ENCODE peak calls at places on chromosome 19, in nine cellular contexts. One of them, this sample, is unnamed.

GRCh38 chr19:49570997-49571676 is 9.2 kb downstream of the NOSIP start:
- DNase-seq in CD4-positive, CD25-positive, alpha-beta regulatory T cell: no peak
- DNase-seq in aorta: no peak
- DNase-seq in heart left ventricle: no peak
- DNase-seq in psoas muscle: no peak
- DNase-seq in CD8-positive, alpha-beta memory T cell: no peak
- DNase-seq in pancreas: no peak
- DNase-seq in Peyer's patch: peak; percentile 74
- DNase-seq in SK-N-SH: no peak
- DNase-seq in this sample: no peak

GRCh38 chr19:47507924-47508553 is 6.8 kb downstream of the NAPA start:
- DNase-seq in CD4-positive, CD25-positive, alpha-beta regulatory T cell: no peak
- DNase-seq in aorta: no peak
- DNase-seq in heart left ventricle: no peak
- DNase-seq in psoas muscle: no peak
- DNase-seq in CD8-positive, alpha-beta memory T cell: no peak
- DNase-seq in pancreas: no peak
- DNase-seq in Peyer's patch: no peak
- DNase-seq in SK-N-SH: no peak
- DNase-seq in this sample: no peak

GRCh38 chr19:10601999-10602329 is 14.9 kb upstream of the AP1M2 start:
- DNase-seq in CD4-positive, CD25-positive, alpha-beta regulatory T cell: no peak
- DNase-seq in aorta: no peak
- DNase-seq in heart left ventricle: no peak
- DNase-seq in psoas muscle: no peak
- DNase-seq in CD8-positive, alpha-beta memory T cell: no peak
- DNase-seq in pancreas: no peak
- DNase-seq in Peyer's patch: no peak
- DNase-seq in SK-N-SH: no peak
- DNase-seq in this sample: no peak

GRCh38 chr19:32828643-32829344 is 40.8 kb downstream of the SLC7A9 start:
- DNase-seq in CD4-positive, CD25-positive, alpha-beta regulatory T cell: no peak
- DNase-seq in aorta: no peak
- DNase-seq in heart left ventricle: no peak
- DNase-seq in psoas muscle: no peak
- DNase-seq in CD8-positive, alpha-beta memory T cell: no peak
- DNase-seq in pancreas: no peak
- DNase-seq in Peyer's patch: no peak
- DNase-seq in SK-N-SH: no peak
- DNase-seq in this sample: no peak

GRCh38 chr19:2492870-2493269 is 16.9 kb downstream of the GADD45B start:
- DNase-seq in CD4-positive, CD25-positive, alpha-beta regulatory T cell: no peak
- DNase-seq in aorta: no peak
- DNase-seq in heart left ventricle: no peak
- DNase-seq in psoas muscle: peak; percentile 45
- DNase-seq in CD8-positive, alpha-beta memory T cell: no peak
- DNase-seq in pancreas: no peak
- DNase-seq in Peyer's patch: no peak
- DNase-seq in SK-N-SH: peak; percentile 33
- DNase-seq in this sample: no peak

GRCh38 chr19:15081911-15082310 is at the start of gene OR1I1:
- DNase-seq in CD4-positive, CD25-positive, alpha-beta regulatory T cell: no peak
- DNase-seq in aorta: no peak
- DNase-seq in heart left ventricle: no peak
- DNase-seq in psoas muscle: no peak
- DNase-seq in CD8-positive, alpha-beta memory T cell: no peak
- DNase-seq in pancreas: no peak
- DNase-seq in Peyer's patch: no peak
- DNase-seq in SK-N-SH: no peak
- DNase-seq in this sample: no peak

GRCh38 chr19:51703655-51704515 is 10.8 kb downstream of the SPACA6 start:
- DNase-seq in CD4-positive, CD25-positive, alpha-beta regulatory T cell: peak; percentile 91
- DNase-seq in aorta: peak; percentile 100
- DNase-seq in heart left ventricle: peak; percentile 98
- DNase-seq in psoas muscle: peak; percentile 97
- DNase-seq in CD8-positive, alpha-beta memory T cell: peak; percentile 97
- DNase-seq in pancreas: peak; percentile 97
- DNase-seq in Peyer's patch: peak; percentile 99
- DNase-seq in SK-N-SH: peak; percentile 99
- DNase-seq in this sample: peak; percentile 97

GRCh38 chr19:33248553-33248953 is 22.9 kb upstream of the SLC7A10 start:
- DNase-seq in CD4-positive, CD25-positive, alpha-beta regulatory T cell: no peak
- DNase-seq in aorta: no peak
- DNase-seq in heart left ventricle: no peak
- DNase-seq in psoas muscle: peak; percentile 47
- DNase-seq in CD8-positive, alpha-beta memory T cell: no peak
- DNase-seq in pancreas: no peak
- DNase-seq in Peyer's patch: no peak
- DNase-seq in SK-N-SH: no peak
- DNase-seq in this sample: no peak

GRCh38 chr19:54804101-54804500 is 691 bp downstream of the KIR2DL4 start:
- DNase-seq in CD4-positive, CD25-positive, alpha-beta regulatory T cell: no peak
- DNase-seq in aorta: no peak
- DNase-seq in heart left ventricle: no peak
- DNase-seq in psoas muscle: no peak
- DNase-seq in CD8-positive, alpha-beta memory T cell: no peak
- DNase-seq in pancreas: no peak
- DNase-seq in Peyer's patch: no peak
- DNase-seq in SK-N-SH: no peak
- DNase-seq in this sample: no peak

GRCh38 chr19:54803410-54803809 is at the start of gene KIR2DL4:
- DNase-seq in CD4-positive, CD25-positive, alpha-beta regulatory T cell: no peak
- DNase-seq in aorta: no peak
- DNase-seq in heart left ventricle: no peak
- DNase-seq in psoas muscle: no peak
- DNase-seq in CD8-positive, alpha-beta memory T cell: no peak
- DNase-seq in pancreas: no peak
- DNase-seq in Peyer's patch: no peak
- DNase-seq in SK-N-SH: no peak
- DNase-seq in this sample: no peak

GRCh38 chr19:54804571-54804970 is 1.2 kb downstream of the KIR2DL4 start:
- DNase-seq in CD4-positive, CD25-positive, alpha-beta regulatory T cell: no peak
- DNase-seq in aorta: no peak
- DNase-seq in heart left ventricle: no peak
- DNase-seq in psoas muscle: no peak
- DNase-seq in CD8-positive, alpha-beta memory T cell: no peak
- DNase-seq in pancreas: no peak
- DNase-seq in Peyer's patch: no peak
- DNase-seq in SK-N-SH: no peak
- DNase-seq in this sample: no peak

GRCh38 chr19:54805665-54806515 is 2.5 kb downstream of the KIR2DL4 start:
- DNase-seq in CD4-positive, CD25-positive, alpha-beta regulatory T cell: no peak
- DNase-seq in aorta: no peak
- DNase-seq in heart left ventricle: no peak
- DNase-seq in psoas muscle: no peak
- DNase-seq in CD8-positive, alpha-beta memory T cell: no peak
- DNase-seq in pancreas: no peak
- DNase-seq in Peyer's patch: no peak
- DNase-seq in SK-N-SH: no peak
- DNase-seq in this sample: no peak

GRCh38 chr19:54806516-54806838 is 3.1 kb downstream of the KIR2DL4 start:
- DNase-seq in CD4-positive, CD25-positive, alpha-beta regulatory T cell: no peak
- DNase-seq in aorta: no peak
- DNase-seq in heart left ventricle: no peak
- DNase-seq in psoas muscle: no peak
- DNase-seq in CD8-positive, alpha-beta memory T cell: no peak
- DNase-seq in pancreas: no peak
- DNase-seq in Peyer's patch: no peak
- DNase-seq in SK-N-SH: no peak
- DNase-seq in this sample: no peak
- H3K4me3 ChIP-seq in CD4-positive, CD25-positive, alpha-beta regulatory T cell: no peak overlapping the region
- H3K4me3 ChIP-seq in aorta: no peak overlapping the region
- H3K4me3 ChIP-seq in heart left ventricle: no peak overlapping the region
- H3K4me3 ChIP-seq in psoas muscle: no peak overlapping the region
- H3K4me3 ChIP-seq in CD8-positive, alpha-beta memory T cell: no peak overlapping the region
- H3K4me3 ChIP-seq in pancreas: no peak overlapping the region
- H3K4me3 ChIP-seq in Peyer's patch: no peak overlapping the region
- H3K4me3 ChIP-seq in SK-N-SH: no peak overlapping the region
- H3K4me3 ChIP-seq in this sample: no peak overlapping the region

GRCh38 chr19:12670159-12670928 is 3.7 kb downstream of the WDR83 start:
- DNase-seq in CD4-positive, CD25-positive, alpha-beta regulatory T cell: no peak
- DNase-seq in aorta: no peak
- DNase-seq in heart left ventricle: no peak
- DNase-seq in psoas muscle: no peak
- DNase-seq in CD8-positive, alpha-beta memory T cell: no peak
- DNase-seq in pancreas: no peak
- DNase-seq in Peyer's patch: no peak
- DNase-seq in SK-N-SH: no peak
- DNase-seq in this sample: no peak
- H3K27ac ChIP-seq in CD4-positive, CD25-positive, alpha-beta regulatory T cell: peak overlapping the region; percentile 97
- H3K27ac ChIP-seq in aorta: no peak overlapping the region
- H3K27ac ChIP-seq in heart left ventricle: peak overlapping the region; percentile 95
- H3K27ac ChIP-seq in psoas muscle: peak overlapping the region; percentile 98
- H3K27ac ChIP-seq in CD8-positive, alpha-beta memory T cell: peak overlapping the region; percentile 86
- H3K27ac ChIP-seq in pancreas: no peak overlapping the region
- H3K27ac ChIP-seq in Peyer's patch: peak overlapping the region; percentile 84
- H3K27ac ChIP-seq in SK-N-SH: peak overlapping the region; percentile 89
- H3K27ac ChIP-seq in this sample: peak overlapping the region; percentile 95

GRCh38 chr19:50696065-50696425 is 23.6 kb downstream of the SHANK1 start:
- DNase-seq in CD4-positive, CD25-positive, alpha-beta regulatory T cell: no peak
- DNase-seq in aorta: no peak
- DNase-seq in heart left ventricle: no peak
- DNase-seq in psoas muscle: peak; percentile 38
- DNase-seq in CD8-positive, alpha-beta memory T cell: no peak
- DNase-seq in pancreas: no peak
- DNase-seq in Peyer's patch: no peak
- DNase-seq in SK-N-SH: no peak
- DNase-seq in this sample: no peak

GRCh38 chr19:50693064-50693975 is 26.3 kb downstream of the SHANK1 start:
- DNase-seq in CD4-positive, CD25-positive, alpha-beta regulatory T cell: no peak
- DNase-seq in aorta: no peak
- DNase-seq in heart left ventricle: no peak
- DNase-seq in psoas muscle: peak; percentile 29
- DNase-seq in CD8-positive, alpha-beta memory T cell: no peak
- DNase-seq in pancreas: no peak
- DNase-seq in Peyer's patch: no peak
- DNase-seq in SK-N-SH: peak; percentile 87
- DNase-seq in this sample: no peak

GRCh38 chr19:50697414-50698124 is 22.0 kb downstream of the SHANK1 start:
- DNase-seq in CD4-positive, CD25-positive, alpha-beta regulatory T cell: no peak
- DNase-seq in aorta: no peak
- DNase-seq in heart left ventricle: no peak
- DNase-seq in psoas muscle: peak; percentile 17
- DNase-seq in CD8-positive, alpha-beta memory T cell: no peak
- DNase-seq in pancreas: no peak
- DNase-seq in Peyer's patch: no peak
- DNase-seq in SK-N-SH: no peak
- DNase-seq in this sample: no peak

GRCh38 chr19:50694815-50695145 is 24.8 kb downstream of the SHANK1 start:
- DNase-seq in CD4-positive, CD25-positive, alpha-beta regulatory T cell: no peak
- DNase-seq in aorta: no peak
- DNase-seq in heart left ventricle: no peak
- DNase-seq in psoas muscle: peak; percentile 20
- DNase-seq in CD8-positive, alpha-beta memory T cell: no peak
- DNase-seq in pancreas: no peak
- DNase-seq in Peyer's patch: no peak
- DNase-seq in SK-N-SH: no peak
- DNase-seq in this sample: no peak

DNA sequence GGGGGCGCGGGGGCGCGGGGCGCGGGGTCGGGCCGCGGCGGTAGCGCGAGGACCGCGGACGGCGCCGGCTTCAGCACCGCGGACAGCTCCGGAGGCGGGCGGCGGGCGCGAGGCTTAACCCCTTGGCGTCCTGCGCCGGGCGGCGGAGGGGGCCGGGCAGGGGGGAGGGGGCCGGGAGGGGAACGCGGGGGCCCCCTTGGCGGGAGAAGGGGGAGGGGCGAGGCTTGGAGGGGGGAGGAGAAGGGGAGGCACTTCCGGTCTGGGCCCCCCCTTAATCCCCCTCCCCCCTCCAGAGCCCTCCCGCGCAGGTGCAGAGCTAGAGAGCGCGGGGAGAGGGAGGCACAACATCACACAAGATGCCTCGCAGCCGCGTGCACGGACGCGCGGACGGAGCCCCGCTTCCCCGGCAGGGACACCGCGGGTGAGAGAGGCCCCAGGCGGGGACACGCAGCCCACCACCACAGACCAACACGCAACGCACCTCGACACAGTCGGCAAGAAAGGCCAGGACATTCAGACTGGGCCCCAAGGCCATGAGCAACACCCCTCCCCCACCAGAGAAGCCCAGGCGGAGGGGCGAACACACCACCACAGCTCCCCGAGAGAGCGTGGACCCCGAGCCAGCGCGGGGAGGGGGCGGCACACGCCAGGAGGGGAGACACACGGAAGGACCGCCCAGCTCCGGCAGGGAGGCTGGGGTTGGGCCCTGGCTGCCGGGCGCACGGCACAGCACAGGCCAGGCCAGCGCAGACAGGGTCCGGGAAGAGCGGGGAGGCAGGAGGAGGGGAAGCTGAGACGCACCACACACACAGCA is 24.1 kb downstream of the SHANK1 start:
- DNase-seq in CD4-positive, CD25-positive, alpha-beta regulatory T cell: no peak
- DNase-seq in aorta: no peak
- DNase-seq in heart left ventricle: no peak
- DNase-seq in psoas muscle: peak; percentile 45
- DNase-seq in CD8-positive, alpha-beta memory T cell: no peak
- DNase-seq in pancreas: no peak
- DNase-seq in Peyer's patch: no peak
- DNase-seq in SK-N-SH: peak; percentile 97
- DNase-seq in this sample: no peak
- H3K4me3 ChIP-seq in CD4-positive, CD25-positive, alpha-beta regulatory T cell: no peak overlapping the region
- H3K4me3 ChIP-seq in aorta: no peak overlapping the region
- H3K4me3 ChIP-seq in heart left ventricle: no peak overlapping the region
- H3K4me3 ChIP-seq in psoas muscle: no peak overlapping the region
- H3K4me3 ChIP-seq in CD8-positive, alpha-beta memory T cell: no peak overlapping the region
- H3K4me3 ChIP-seq in pancreas: no peak overlapping the region
- H3K4me3 ChIP-seq in Peyer's patch: no peak overlapping the region
- H3K4me3 ChIP-seq in SK-N-SH: no peak overlapping the region
- H3K4me3 ChIP-seq in this sample: no peak overlapping the region

GRCh38 chr19:12055784-12056183 is 3.0 kb upstream of the ZNF878 start:
- DNase-seq in CD4-positive, CD25-positive, alpha-beta regulatory T cell: no peak
- DNase-seq in aorta: no peak
- DNase-seq in heart left ventricle: no peak
- DNase-seq in psoas muscle: no peak
- DNase-seq in CD8-positive, alpha-beta memory T cell: no peak
- DNase-seq in pancreas: no peak
- DNase-seq in Peyer's patch: no peak
- DNase-seq in SK-N-SH: no peak
- DNase-seq in this sample: no peak

GRCh38 chr19:12052571-12053169 is at the start of gene ZNF878:
- DNase-seq in CD4-positive, CD25-positive, alpha-beta regulatory T cell: no peak
- DNase-seq in aorta: peak; percentile 95
- DNase-seq in heart left ventricle: peak; percentile 90
- DNase-seq in psoas muscle: peak; percentile 88
- DNase-seq in CD8-positive, alpha-beta memory T cell: peak; percentile 54
- DNase-seq in pancreas: peak; percentile 97
- DNase-seq in Peyer's patch: peak; percentile 93
- DNase-seq in SK-N-SH: peak; percentile 96
- DNase-seq in this sample: peak; percentile 96

GRCh38 chr19:12047868-12048267 is 4.9 kb downstream of the ZNF878 start:
- DNase-seq in CD4-positive, CD25-positive, alpha-beta regulatory T cell: no peak
- DNase-seq in aorta: no peak
- DNase-seq in heart left ventricle: no peak
- DNase-seq in psoas muscle: no peak
- DNase-seq in CD8-positive, alpha-beta memory T cell: no peak
- DNase-seq in pancreas: no peak
- DNase-seq in Peyer's patch: no peak
- DNase-seq in SK-N-SH: no peak
- DNase-seq in this sample: no peak

DNA sequence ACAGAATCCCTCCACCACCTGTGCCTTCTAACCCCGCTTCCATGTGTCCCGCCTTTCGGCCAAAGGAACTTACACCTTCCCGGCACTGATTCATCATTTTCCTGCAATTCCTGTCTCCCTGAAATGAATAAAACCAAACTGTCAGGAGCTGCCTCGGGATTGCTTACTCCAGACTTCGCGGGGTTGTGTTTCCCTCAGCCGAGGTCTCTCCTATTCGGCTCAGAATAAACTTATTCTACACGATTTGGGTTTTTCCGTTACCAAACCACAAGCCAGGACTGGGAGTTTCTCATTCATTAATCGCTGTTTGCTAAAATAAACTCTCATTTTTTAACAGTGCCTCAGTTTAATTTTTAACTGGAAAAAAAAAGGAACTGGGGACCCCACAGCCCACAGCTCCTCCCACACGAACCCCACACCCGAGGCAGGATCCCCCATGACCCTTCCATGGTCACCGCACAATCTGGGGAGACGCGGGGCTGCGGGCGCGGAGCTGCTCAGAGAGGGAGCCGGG is 647 bp downstream of the ZNF878 start:
- DNase-seq in CD4-positive, CD25-positive, alpha-beta regulatory T cell: no peak
- DNase-seq in aorta: no peak
- DNase-seq in heart left ventricle: no peak
- DNase-seq in psoas muscle: no peak
- DNase-seq in CD8-positive, alpha-beta memory T cell: no peak
- DNase-seq in pancreas: no peak
- DNase-seq in Peyer's patch: no peak
- DNase-seq in SK-N-SH: peak; percentile 33
- DNase-seq in this sample: no peak
- H3K27ac ChIP-seq in CD4-positive, CD25-positive, alpha-beta regulatory T cell: no peak overlapping the region
- H3K27ac ChIP-seq in aorta: no peak overlapping the region
- H3K27ac ChIP-seq in heart left ventricle: peak overlapping the region; percentile 66
- H3K27ac ChIP-seq in psoas muscle: peak overlapping the region; percentile 49
- H3K27ac ChIP-seq in CD8-positive, alpha-beta memory T cell: no peak overlapping the region
- H3K27ac ChIP-seq in pancreas: peak overlapping the region; percentile 81
- H3K27ac ChIP-seq in Peyer's patch: peak overlapping the region; percentile 27
- H3K27ac ChIP-seq in SK-N-SH: no peak overlapping the region
- H3K27ac ChIP-seq in this sample: peak overlapping the region; percentile 66

This sample was measured in prostate gland.